ENCODE peak calls at places on chromosomes 12 and 14, in four cellular contexts. P is GM12878, H is K562, O is HepG2. F is an unnamed sample.

GRCh38 chr12:23197266-23197665 is 572.3 kb downstream of the ETNK1 start:
- DNase-seq in P (no peak), H (no peak), O (no peak), F (no peak)

GRCh38 chr12:7555752-7556151 is 52.2 kb upstream of the CD163 start:
- DNase-seq in P (no peak), H (peak), O (no peak), F (no peak)

GRCh38 chr14:59428581-59429012 is 36.6 kb downstream of the GPR135 start:
- DNase-seq in P (no peak), H (no peak), O (no peak), F (no peak)

GRCh38 chr12:71299541-71300376 is 139.8 kb upstream of the LGR5 start:
- DNase-seq in P (no peak), H (peak), O (no peak), F (no peak)

GRCh38 chr12:17540921-17541320 is 549.1 kb downstream of the RERGL start:
- DNase-seq in P (no peak), H (no peak), O (no peak), F (no peak)

GRCh38 chr12:44511289-44511688 is 364.8 kb downstream of the NELL2 start:
- DNase-seq in P (peak), H (no peak), O (no peak), F (no peak)

GRCh38 chr14:43792980-43793379 is 714.1 kb downstream of the FSCB start:
- DNase-seq in P (no peak), H (no peak), O (no peak), F (no peak)

GRCh38 chr12:45566257-45566656 is 163.2 kb upstream of the ARID2 start:
- DNase-seq in P (no peak), H (no peak), O (no peak), F (no peak)

GRCh38 chr14:96583605-96584041 is 81.4 kb downstream of the PAPOLA start:
- DNase-seq in P (no peak), H (no peak), O (no peak), F (no peak)

GRCh38 chr12:62799126-62799736 is 135.7 kb downstream of the PPM1H start:
- DNase-seq in P (no peak), H (peak), O (peak), F (peak)

GRCh38 chr12:102061096-102061555 is 665 bp downstream of the WASHC3 start:
- DNase-seq in P (peak), H (peak), O (peak), F (no peak)
- TF ChIP-seq FOXM1 in P (peak), H (no peak), O (no peak), F (no peak)

DNA sequence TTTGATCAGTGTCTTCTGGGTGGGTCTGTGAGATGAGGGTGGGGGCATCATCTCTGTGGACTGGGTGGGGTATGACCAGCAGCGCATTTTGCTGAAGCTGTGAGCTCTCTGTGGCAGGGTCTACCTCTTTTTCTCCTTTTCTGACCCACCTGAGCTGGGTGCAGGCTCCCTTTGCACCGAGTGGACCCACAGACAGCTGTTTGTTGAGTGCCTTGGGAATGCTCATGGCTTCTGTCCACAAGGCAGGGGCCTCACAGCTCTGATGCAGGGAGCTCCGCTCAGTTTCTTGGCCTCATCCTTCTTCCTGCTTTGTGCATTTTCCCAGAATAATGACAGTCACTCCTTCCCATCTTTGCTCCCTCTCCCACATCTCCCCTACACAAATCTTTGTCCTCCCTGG is 380.6 kb downstream of the DPF3 start:
- DNase-seq in P (no peak), H (no peak), O (no peak), F (no peak)
- TF ChIP-seq FOXK2 in P (no peak), H (no peak), O (no peak), F (no peak)

DNA sequence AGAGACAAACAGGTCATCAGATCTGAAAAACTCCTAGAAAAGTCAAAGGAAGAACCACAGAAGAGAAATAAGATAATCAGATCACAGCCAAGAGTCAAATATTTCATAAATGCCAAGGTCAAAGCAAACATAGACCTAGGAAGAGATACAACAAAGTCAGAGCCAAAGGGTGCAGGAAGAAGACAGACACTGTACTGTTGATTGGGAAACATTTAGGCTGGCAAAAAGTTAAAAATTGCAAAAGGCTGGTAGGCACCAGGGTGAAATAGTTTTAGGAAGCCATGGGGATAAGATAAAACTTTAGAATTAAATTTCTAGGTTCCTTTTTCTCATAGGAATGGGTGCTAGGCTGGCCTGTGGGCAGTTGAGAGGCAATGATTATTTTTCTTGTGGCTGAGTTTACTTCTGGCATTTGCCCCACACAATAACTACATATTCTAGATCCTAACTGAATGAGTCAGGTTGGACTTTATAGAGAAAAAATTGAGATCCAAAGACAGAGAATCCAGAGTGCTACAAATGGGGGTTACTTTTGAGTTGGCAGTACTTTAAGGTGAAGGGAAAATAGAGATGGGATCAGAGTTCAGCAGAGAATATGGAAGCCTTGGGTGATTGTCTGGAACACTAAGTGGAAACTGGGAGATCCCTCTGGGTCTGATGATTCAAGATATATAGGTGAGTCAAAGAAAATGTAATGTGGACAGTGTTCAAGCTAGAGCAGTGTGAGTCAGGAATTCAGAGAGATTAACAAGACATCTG is 215.5 kb downstream of the C12orf50 start:
- DNase-seq in P (no peak), H (no peak), O (no peak), F (no peak)
- TF ChIP-seq FOXM1 in P (no peak), H (no peak), O (no peak), F (no peak)

DNA sequence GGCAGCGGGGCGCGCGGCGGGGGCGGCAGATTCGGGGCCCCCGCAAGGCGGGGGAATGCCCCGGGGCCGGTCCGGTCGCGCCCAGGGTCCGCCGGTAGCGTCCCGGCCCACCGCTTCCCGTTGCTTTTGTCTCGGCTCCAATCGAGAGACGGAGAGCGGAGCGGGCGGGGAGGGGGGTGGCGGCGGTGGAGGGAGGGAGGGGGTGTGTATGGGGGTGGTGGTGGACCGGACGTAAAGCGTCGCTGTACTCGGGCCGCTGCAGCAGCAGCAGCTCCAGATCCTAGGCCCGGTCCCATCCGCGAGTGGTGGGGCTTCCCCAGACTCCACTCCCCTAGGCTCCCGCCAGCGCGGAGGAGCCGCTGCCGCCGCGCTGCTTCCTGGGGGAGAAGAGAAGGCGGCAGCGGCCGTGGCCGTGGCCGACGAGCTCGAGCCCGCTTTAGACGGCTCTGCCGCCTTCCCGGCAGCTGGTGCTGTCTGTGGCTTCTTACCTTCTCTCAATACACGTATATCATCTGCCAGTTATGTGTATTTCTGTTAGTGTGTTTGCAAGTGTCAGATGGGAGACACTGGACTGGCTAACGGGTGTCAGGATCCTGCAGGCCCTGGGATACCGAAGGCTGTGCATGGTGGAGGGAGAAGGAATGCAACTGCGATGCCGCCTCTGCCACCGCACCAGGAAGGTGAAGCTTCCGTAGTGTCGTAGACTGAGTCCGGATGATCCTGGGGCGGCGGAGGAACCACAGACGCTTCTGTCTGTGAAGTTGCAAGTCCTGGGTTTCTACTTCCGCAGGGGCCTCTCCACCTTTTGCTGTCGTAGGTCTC is 488 bp downstream of the CNOT2 start:
- DNase-seq in P (no peak), H (peak), O (peak), F (peak)
- TF ChIP-seq FOXK2 in P (no peak), H (no peak), O (no peak), F (no peak)

DNA sequence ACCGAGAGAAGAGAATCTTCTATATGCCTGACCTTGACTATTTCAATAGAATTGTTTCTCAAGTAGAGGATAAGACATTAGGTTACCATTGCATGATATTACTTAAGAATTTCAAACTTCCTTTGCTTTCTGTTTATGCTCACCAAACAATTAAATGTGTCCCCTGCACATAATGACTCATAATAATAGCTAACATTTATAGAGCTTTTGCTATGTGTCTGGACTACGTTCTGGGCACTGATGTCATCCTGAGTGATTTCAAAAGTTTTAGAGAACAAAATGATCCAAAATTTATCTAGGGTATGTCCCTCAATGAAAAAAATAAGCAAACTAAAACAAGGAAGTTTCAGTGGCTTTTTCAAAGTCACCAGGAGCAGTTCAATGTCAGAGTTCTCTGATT is 38.8 kb downstream of the SLC15A5 start:
- DNase-seq in P (no peak), H (no peak), O (no peak), F (no peak)
- TF ChIP-seq FOXM1 in P (no peak), H (no peak), O (no peak), F (no peak)

GRCh38 chr12:104684884-104685283 is 228.1 kb downstream of the CHST11 start:
- DNase-seq in P (no peak), H (no peak), O (no peak), F (no peak)
- TF ChIP-seq FOXK2 in P (no peak), H (no peak), O (no peak), F (no peak)

DNA sequence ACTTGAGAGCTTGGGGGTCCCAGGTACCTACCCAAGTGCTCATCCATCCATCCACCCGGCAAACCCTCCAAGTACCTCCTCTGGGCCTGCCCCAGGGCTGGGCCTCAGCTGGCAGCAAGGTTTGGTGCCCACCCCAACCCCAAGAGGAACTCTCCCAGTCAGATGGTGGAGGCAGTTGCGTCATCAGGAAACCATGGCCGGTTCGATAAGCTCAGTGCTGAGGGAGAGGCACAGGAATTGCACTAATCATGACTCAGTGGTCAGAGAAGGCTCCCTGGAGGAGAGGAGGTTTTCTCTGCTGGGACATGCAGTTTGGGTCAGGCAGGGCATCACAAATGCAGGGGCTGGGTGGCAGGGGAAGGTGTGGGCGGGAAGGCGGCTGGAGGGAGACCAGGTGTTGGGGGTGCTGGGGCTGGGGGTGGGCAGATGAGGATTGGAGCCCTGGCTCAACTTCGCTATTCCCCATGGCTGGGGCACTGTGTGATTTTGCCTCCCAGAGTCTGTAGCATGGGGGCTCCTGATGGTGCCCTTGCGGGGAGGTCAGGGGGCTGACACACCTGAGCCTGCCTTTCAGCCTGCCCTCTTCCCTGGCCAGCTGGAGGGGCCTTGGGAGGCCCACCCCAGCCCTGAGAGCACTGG is 32.2 kb downstream of the SH2B3 start:
- DNase-seq in P (no peak), H (peak), O (no peak), F (no peak)
- TF ChIP-seq FOXM1 in P (no peak), H (no peak), O (no peak), F (no peak)

DNA sequence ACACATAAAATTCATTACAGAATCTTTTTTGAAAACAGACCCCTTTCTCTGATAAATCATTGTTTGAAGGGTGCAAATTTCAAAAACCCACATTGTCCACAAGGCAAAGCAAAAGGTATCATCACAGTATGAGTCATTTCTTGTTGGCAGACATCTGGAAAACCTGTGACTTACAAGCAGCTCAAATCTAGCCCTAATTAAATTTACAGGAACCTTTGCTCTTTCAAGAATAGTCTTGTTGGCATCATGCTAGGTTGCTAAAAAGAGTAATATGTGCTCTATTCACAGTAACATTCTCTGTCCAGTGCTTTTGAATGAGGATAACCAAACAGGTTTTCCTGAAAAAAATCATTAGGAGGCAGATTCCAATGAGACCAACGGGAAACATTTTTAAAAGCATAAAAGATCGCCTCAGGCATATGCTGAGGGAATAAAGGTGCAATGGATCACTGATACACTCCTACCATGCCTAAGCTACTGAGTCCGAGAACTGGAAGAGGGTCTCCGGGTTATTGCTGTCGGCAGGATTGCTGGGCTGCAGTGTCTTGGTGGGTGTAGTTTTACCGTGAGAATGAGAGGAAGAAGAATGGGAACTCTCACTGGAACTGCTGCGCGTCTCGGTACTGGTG is 55.5 kb upstream of the TTC7B start:
- DNase-seq in P (no peak), H (no peak), O (no peak), F (no peak)
- TF ChIP-seq FOXK2 in P (no peak), H (no peak), O (no peak), F (no peak)

DNA sequence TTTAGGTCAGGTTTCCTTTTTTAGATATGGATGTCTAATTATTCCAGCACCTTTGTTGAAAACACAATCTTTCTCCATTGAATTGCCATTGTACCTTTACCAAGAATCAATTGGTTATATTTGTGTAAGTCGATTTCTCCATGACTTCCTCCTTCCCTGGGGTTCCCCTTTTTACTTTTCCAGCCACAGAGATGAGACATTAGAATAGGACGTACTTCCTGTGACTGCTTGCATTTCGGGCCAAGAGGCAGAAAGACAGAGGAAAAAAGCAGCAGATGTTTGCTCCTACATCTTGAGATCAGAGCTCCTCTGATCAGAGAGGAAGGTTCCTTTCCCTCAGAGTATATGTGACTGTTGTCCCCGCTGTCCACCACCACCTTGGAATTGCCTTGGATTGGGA is 453.7 kb upstream of the RGS6 start:
- DNase-seq in P (no peak), H (no peak), O (no peak), F (no peak)
- TF ChIP-seq FOXM1 in P (no peak), H (no peak), O (no peak), F (no peak)